ENCODE peak calls at places on chromosomes 3 and 15, in ten cellular contexts. G is body of pancreas, I is sigmoid colon, N is H54, M is IMR-90, R is stomach, K is suprapubic skin, C is esophagus squamous epithelium, V is A549, O is right lobe of liver. F is an unnamed sample.

GRCh38 chr15:81410318-81410753 is 36.3 kb upstream of the TMC3 start:
- DNase-seq in G (peak), I (peak), N (peak), M (peak), R (no peak), K (peak), C (no peak), V (peak), O (no peak), F (peak)

GRCh38 chr3:30475809-30476178 is 130.6 kb upstream of the TGFBR2 start:
- DNase-seq in G (no peak), I (no peak), N (no peak), M (no peak), R (no peak), K (no peak), C (no peak), V (no peak), O (no peak), F (no peak)

GRCh38 chr15:83914906-83915305 is 261.0 kb downstream of the ADAMTSL3 start:
- DNase-seq in G (no peak), I (no peak), N (no peak), M (no peak), R (no peak), K (no peak), C (no peak), V (no peak), O (no peak), F (no peak)

GRCh38 chr3:38579551-38580449 is 69.7 kb downstream of the SCN5A start:
- DNase-seq in G (no peak), I (no peak), N (no peak), M (peak), R (peak), K (no peak), C (no peak), V (no peak), O (no peak), F (no peak)

GRCh38 chr3:53024315-53024714 is 21.6 kb downstream of the SFMBT1 start:
- DNase-seq in G (no peak), I (no peak), N (no peak), M (no peak), R (no peak), K (no peak), C (no peak), V (no peak), O (no peak), F (no peak)

GRCh38 chr3:159964166-159964973 is 24.3 kb upstream of the IL12A start:
- DNase-seq in G (no peak), I (no peak), N (peak), M (peak), R (no peak), K (no peak), C (no peak), V (peak), O (no peak), F (no peak)

GRCh38 chr3:188230962-188231361 is 77.0 kb downstream of the LPP start:
- DNase-seq in G (no peak), I (peak), N (peak), M (peak), R (no peak), K (no peak), C (no peak), V (no peak), O (no peak), F (no peak)

GRCh38 chr3:111338059-111338698 is 203.8 kb upstream of the CD96 start:
- DNase-seq in G (peak), I (no peak), N (peak), M (peak), R (peak), K (no peak), C (no peak), V (peak), O (peak), F (peak)

GRCh38 chr3:13081603-13082360 is 8.6 kb upstream of the IQSEC1 start:
- DNase-seq in G (no peak), I (no peak), N (no peak), M (no peak), R (no peak), K (no peak), C (no peak), V (no peak), O (no peak), F (peak)

GRCh38 chr3:187403768-187404270 is 35.6 kb downstream of the RTP4 start:
- DNase-seq in G (no peak), I (no peak), N (peak), M (peak), R (no peak), K (no peak), C (no peak), V (peak), O (no peak), F (no peak)

GRCh38 chr3:7518471-7518870 is 657.6 kb downstream of the GRM7 start:
- DNase-seq in G (peak), I (no peak), N (no peak), M (no peak), R (peak), K (no peak), C (no peak), V (no peak), O (no peak), F (peak)

GRCh38 chr3:142875583-142876207 is 13.2 kb downstream of the PCOLCE2 start:
- DNase-seq in G (no peak), I (no peak), N (no peak), M (no peak), R (no peak), K (no peak), C (no peak), V (no peak), O (no peak), F (no peak)

GRCh38 chr15:63353261-63353660 is 28.4 kb downstream of the CA12 start:
- DNase-seq in G (peak), I (peak), N (no peak), M (no peak), R (no peak), K (no peak), C (no peak), V (no peak), O (no peak), F (no peak)

GRCh38 chr15:88648357-88649214 is 9.8 kb downstream of the ISG20 start:
- DNase-seq in G (peak), I (peak), N (no peak), M (peak), R (peak), K (peak), C (no peak), V (no peak), O (peak), F (peak)

GRCh38 chr3:137471130-137471529 is 293.0 kb upstream of the SOX14 start:
- DNase-seq in G (no peak), I (no peak), N (no peak), M (no peak), R (no peak), K (no peak), C (no peak), V (no peak), O (no peak), F (no peak)

GRCh38 chr3:55718475-55718874 is 231.4 kb upstream of the WNT5A start:
- DNase-seq in G (no peak), I (no peak), N (no peak), M (peak), R (no peak), K (no peak), C (no peak), V (no peak), O (no peak), F (peak)

GRCh38 chr3:171125010-171125409 is 98.5 kb upstream of the SLC2A2 start:
- DNase-seq in G (no peak), I (no peak), N (no peak), M (peak), R (no peak), K (no peak), C (no peak), V (no peak), O (no peak), F (no peak)

GRCh38 chr15:51499379-51499976 is 123.1 kb downstream of the DMXL2 start:
- DNase-seq in G (no peak), I (no peak), N (peak), M (peak), R (no peak), K (no peak), C (no peak), V (peak), O (no peak), F (no peak)

GRCh38 chr3:58989173-58989572 is 60.7 kb downstream of the CFAP20DC start:
- DNase-seq in G (no peak), I (no peak), N (no peak), M (peak), R (no peak), K (no peak), C (no peak), V (no peak), O (no peak), F (no peak)

GRCh38 chr3:107212709-107213664 is 164.3 kb upstream of the CCDC54 start:
- DNase-seq in G (no peak), I (no peak), N (no peak), M (peak), R (no peak), K (no peak), C (no peak), V (no peak), O (no peak), F (no peak)

GRCh38 chr3:107217161-107217560 is 160.1 kb upstream of the CCDC54 start:
- DNase-seq in G (no peak), I (no peak), N (no peak), M (peak), R (no peak), K (no peak), C (no peak), V (peak), O (no peak), F (no peak)

GRCh38 chr3:107216229-107216628 is 161.0 kb upstream of the CCDC54 start:
- DNase-seq in G (no peak), I (no peak), N (no peak), M (no peak), R (no peak), K (no peak), C (no peak), V (no peak), O (no peak), F (no peak)

GRCh38 chr3:107218864-107219269 is 158.4 kb upstream of the CCDC54 start:
- DNase-seq in G (no peak), I (no peak), N (no peak), M (no peak), R (no peak), K (no peak), C (no peak), V (no peak), O (no peak), F (no peak)

DNA sequence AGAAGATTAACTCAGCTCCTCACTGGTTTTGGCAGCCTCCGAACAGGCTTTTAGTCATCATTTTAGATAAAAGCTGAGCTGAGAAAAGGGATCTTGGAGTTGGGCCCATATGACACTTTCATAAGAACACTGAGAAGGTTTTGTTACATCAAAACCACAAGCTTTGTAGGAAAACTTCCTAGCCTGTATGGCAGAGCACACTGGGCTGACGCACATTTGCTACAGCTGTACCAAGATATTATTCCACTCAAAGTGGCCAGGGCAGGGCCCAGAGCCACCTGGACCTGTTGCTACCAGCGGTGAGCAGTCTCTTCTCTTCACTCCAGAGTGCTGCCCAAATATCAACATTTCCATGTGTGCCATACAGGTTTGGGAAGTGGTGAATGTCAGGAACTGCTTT is 160.5 kb upstream of the CCDC54 start:
- DNase-seq in G (no peak), I (no peak), N (no peak), M (peak), R (no peak), K (no peak), C (no peak), V (no peak), O (no peak), F (peak)
- TF ChIP-seq POLR2A in G (no peak), I (no peak), N (no peak), M (no peak), R (no peak), K (no peak), C (no peak), V (no peak), O (no peak), F (no peak)

DNA sequence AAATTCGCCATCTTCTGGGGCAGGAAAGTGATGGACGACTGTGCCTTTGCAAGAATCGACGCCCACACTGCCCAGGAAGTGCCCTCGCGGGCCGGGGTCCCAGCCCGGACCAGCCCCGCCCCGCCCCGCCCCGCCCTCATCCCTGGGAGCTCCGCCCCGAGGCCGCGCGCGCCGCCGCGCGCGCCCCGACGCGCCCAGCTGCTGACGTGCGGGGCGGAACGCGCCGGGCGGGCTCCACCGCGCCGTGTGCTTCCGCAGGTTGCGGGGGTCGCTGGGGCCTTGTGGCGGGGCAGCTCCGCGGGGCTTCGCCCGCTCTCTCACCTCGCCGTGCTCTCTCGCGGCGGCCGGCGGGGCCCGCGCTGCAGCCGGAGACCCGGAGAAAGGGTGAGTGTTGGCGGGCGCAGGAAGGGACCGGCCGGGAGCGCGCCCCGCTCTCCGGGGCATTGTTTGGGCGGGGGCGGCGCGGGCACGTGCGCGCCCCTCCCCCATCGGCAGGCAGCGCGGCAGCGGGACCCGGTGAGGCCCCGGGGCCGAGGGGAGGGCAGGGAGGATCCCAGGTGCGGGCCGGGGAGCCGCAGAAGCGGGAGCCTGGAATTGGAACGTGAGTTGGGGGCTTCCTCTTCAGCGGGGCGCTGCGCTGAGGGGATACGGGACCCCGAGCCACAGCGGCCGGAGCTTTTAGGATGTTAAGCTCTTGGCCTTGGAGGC is at the start of gene YEATS2:
- DNase-seq in G (peak), I (peak), N (peak), M (peak), R (peak), K (no peak), C (peak), V (peak), O (peak), F (peak)
- TF ChIP-seq POLR2A in G (peak), I (no peak), N (peak), M (peak), R (no peak), K (no peak), C (no peak), V (peak), O (peak), F (no peak)

GRCh38 chr15:67196222-67196621 is 58.2 kb downstream of the AAGAB start:
- DNase-seq in G (no peak), I (no peak), N (no peak), M (peak), R (no peak), K (no peak), C (no peak), V (peak), O (no peak), F (no peak)
- TF ChIP-seq POLR2A in G (no peak), I (no peak), N (no peak), M (no peak), R (no peak), K (no peak), C (no peak), V (no peak), O (no peak), F (no peak)

GRCh38 chr15:78658823-78659222 is 17.8 kb upstream of the CHRNB4 start:
- DNase-seq in G (no peak), I (no peak), N (no peak), M (no peak), R (no peak), K (no peak), C (no peak), V (no peak), O (no peak), F (no peak)
- TF ChIP-seq POLR2A in G (no peak), I (no peak), N (no peak), M (no peak), R (no peak), K (no peak), C (no peak), V (no peak), O (no peak), F (no peak)

GRCh38 chr15:85543741-85544155 is 163.3 kb downstream of the AKAP13 start:
- DNase-seq in G (peak), I (peak), N (no peak), M (no peak), R (peak), K (peak), C (no peak), V (no peak), O (peak), F (peak)
- TF ChIP-seq POLR2A in G (peak), I (peak), N (no peak), M (no peak), R (no peak), K (peak), C (no peak), V (no peak), O (peak), F (no peak)

DNA sequence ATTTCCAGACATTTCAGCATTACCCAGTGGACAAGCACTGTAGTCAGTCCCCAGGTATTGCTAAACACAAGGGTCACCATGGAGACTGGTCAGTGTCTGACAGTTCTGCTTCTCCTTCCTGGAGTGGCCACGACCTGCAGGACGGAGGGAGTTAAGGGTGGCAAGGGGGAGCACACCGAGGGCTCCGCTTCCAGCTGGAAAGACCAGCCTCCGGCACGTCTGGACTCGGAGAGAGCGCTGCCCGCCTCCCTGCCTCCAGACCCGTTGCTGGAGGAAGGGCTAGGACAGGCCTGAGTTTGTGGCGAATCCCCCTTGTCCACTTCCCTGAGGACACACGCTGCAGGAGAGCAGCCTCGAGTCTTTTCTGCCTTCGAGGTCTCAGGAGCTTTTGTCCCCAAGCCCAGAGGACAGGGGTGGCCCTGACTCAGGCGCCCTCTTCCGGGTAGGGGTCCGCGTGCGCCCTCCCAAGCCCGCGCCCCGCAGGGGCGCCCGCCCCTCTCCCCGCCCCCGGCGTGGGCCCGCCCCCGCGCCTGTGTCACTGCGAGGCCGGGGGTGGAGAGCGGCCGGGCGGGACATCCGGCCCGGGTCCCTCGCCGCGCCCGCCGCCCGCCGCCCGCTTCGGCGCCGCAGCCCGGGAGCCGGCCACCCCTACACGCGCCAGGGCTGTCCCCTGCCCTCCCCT is at the start of gene CHST14:
- DNase-seq in G (peak), I (peak), N (peak), M (peak), R (peak), K (peak), C (no peak), V (peak), O (peak), F (peak)
- TF ChIP-seq POLR2A in G (peak), I (no peak), N (peak), M (no peak), R (no peak), K (no peak), C (no peak), V (peak), O (peak), F (no peak)

GRCh38 chr15:89802231-89802928 is 12.3 kb downstream of the ANPEP start:
- DNase-seq in G (no peak), I (no peak), N (no peak), M (no peak), R (no peak), K (peak), C (no peak), V (no peak), O (peak), F (no peak)
- TF ChIP-seq POLR2A in G (no peak), I (no peak), N (no peak), M (no peak), R (no peak), K (no peak), C (no peak), V (no peak), O (no peak), F (no peak)

GRCh38 chr3:14950274-14950673 is 2.9 kb downstream of the NR2C2 start:
- DNase-seq in G (no peak), I (no peak), N (no peak), M (no peak), R (no peak), K (no peak), C (no peak), V (no peak), O (no peak), F (no peak)

GRCh38 chr3:14947886-14948608 is 664 bp downstream of the NR2C2 start:
- DNase-seq in G (peak), I (peak), N (peak), M (peak), R (peak), K (peak), C (peak), V (peak), O (peak), F (peak)

GRCh38 chr3:14947105-14947885 is at the start of gene NR2C2:
- DNase-seq in G (peak), I (peak), N (peak), M (peak), R (peak), K (peak), C (peak), V (peak), O (peak), F (peak)

GRCh38 chr3:14949126-14949525 is 1.7 kb downstream of the NR2C2 start:
- DNase-seq in G (no peak), I (no peak), N (no peak), M (no peak), R (no peak), K (no peak), C (no peak), V (no peak), O (no peak), F (no peak)

GRCh38 chr3:14948609-14949038 is 1.2 kb downstream of the NR2C2 start:
- DNase-seq in G (no peak), I (no peak), N (no peak), M (no peak), R (no peak), K (no peak), C (no peak), V (peak), O (no peak), F (no peak)
- TF ChIP-seq POLR2A in G (peak), I (peak), N (no peak), M (no peak), R (no peak), K (no peak), C (no peak), V (peak), O (no peak), F (no peak)

DNA sequence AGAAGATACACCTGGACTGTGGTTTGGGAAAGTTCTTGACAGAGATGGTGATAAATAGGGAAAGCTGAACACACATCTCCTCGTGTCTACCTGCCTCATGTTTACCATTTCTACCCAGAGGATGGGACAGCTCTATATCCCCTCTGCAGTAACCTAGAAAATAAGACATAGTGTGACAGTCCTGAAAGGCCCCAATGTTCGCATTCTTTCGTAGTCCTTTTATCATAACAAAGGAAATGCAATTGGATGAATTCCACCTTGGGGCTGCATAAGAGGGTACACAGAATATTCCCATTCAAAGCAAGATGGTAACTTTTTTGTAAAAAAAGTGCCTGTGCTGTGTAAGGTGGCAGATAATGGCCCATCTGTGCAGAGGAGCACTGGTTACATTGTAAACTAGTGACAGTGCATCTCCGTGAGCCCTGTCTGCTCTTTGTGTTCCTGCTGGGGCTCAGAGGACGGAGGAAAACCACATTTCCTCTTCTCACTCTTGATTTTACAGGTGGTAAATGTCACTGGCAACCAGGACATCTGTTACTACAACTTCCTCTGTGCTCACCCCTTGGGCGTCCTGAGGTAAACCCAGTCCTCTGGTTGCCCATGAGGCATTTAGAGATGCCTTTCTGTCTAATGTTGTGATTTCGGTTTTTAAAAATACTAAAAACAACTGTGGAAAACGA is 74.3 kb downstream of the SIDT1 start:
- DNase-seq in G (no peak), I (no peak), N (no peak), M (no peak), R (no peak), K (no peak), C (no peak), V (no peak), O (no peak), F (peak)
- TF ChIP-seq POLR2A in G (no peak), I (no peak), N (no peak), M (no peak), R (no peak), K (no peak), C (no peak), V (no peak), O (no peak), F (no peak)

GRCh38 chr3:16140116-16140893 is 34.2 kb upstream of the GALNT15 start:
- DNase-seq in G (peak), I (peak), N (peak), M (peak), R (no peak), K (no peak), C (no peak), V (no peak), O (no peak), F (peak)
- TF ChIP-seq POLR2A in G (no peak), I (no peak), N (no peak), M (no peak), R (no peak), K (no peak), C (no peak), V (no peak), O (no peak), F (no peak)